ENCODE peak calls at places on chromosomes 12 and 14, in four cellular contexts. O is RWPE2, E is stomach, A is transverse colon. H is an unnamed sample.

GRCh38 chr12:3097186-3097804 is 20.1 kb downstream of the TSPAN9 start:
- DNase-seq in E (peak), O (no peak), A (peak), H (peak)

GRCh38 chr12:123720141-123720814 is 8.1 kb downstream of the ATP6V0A2 start:
- DNase-seq in O (no peak), A (no peak), E (no peak), H (no peak)

GRCh38 chr12:2794261-2794735 is 472 bp upstream of the FKBP4 start:
- DNase-seq in A (peak), E (no peak), O (no peak), H (peak)

GRCh38 chr14:21255385-21256101 is 13.7 kb downstream of the HNRNPC start:
- DNase-seq in O (no peak), A (no peak), E (no peak), H (no peak)

GRCh38 chr12:49098035-49098451 is 3.4 kb upstream of the DHH start:
- DNase-seq in O (no peak), E (peak), A (peak), H (peak)

GRCh38 chr12:47938093-47938492 is 25.3 kb upstream of the TMEM106C start:
- DNase-seq in A (no peak), E (no peak), O (no peak), H (no peak)

GRCh38 chr12:113472191-113473190 is 820 bp upstream of the LHX5 start:
- DNase-seq in O (no peak), A (no peak), E (no peak), H (no peak)

GRCh38 chr12:89927226-89927698 is 218.6 kb upstream of the ATP2B1 start:
- DNase-seq in A (no peak), O (no peak), E (no peak), H (no peak)

GRCh38 chr12:29024117-29024516 is 125.0 kb upstream of the FAR2 start:
- DNase-seq in O (no peak), A (no peak), E (no peak), H (no peak)

GRCh38 chr12:712172-712863 is 40.1 kb upstream of the WNK1 start:
- DNase-seq in E (no peak), O (no peak), A (no peak), H (no peak)

GRCh38 chr14:42947991-42948390 is 1341.3 kb downstream of the LRFN5 start:
- DNase-seq in A (no peak), O (no peak), E (no peak), H (no peak)

GRCh38 chr12:97132270-97132669 is 225.2 kb downstream of the NEDD1 start:
- DNase-seq in E (no peak), A (no peak), O (no peak), H (no peak)

GRCh38 chr12:95922231-95922630 is 20.2 kb downstream of the CCDC38 start:
- DNase-seq in E (no peak), O (no peak), A (no peak), H (no peak)

GRCh38 chr12:120659151-120659525 is 18.7 kb downstream of the CABP1 start:
- DNase-seq in E (no peak), O (no peak), A (no peak), H (no peak)

GRCh38 chr12:18750087-18750486 is 12.2 kb downstream of the CAPZA3 start:
- DNase-seq in E (no peak), O (no peak), A (no peak), H (peak)

GRCh38 chr12:115451785-115452736 is 768.1 kb upstream of the TBX3 start:
- DNase-seq in A (no peak), E (peak), O (no peak), H (peak)

GRCh38 chr12:102879144-102879763 is 37.8 kb downstream of the PAH start:
- DNase-seq in E (no peak), A (no peak), O (no peak), H (peak)

GRCh38 chr12:15701212-15701611 is 88.0 kb downstream of the EPS8 start:
- DNase-seq in E (no peak), O (no peak), A (no peak), H (no peak)

GRCh38 chr14:50020799-50021198 is 95.6 kb downstream of the VCPKMT start:
- DNase-seq in O (no peak), A (no peak), E (no peak), H (no peak)

GRCh38 chr12:11949738-11950403 is 120.9 kb upstream of the BCL2L14 start:
- DNase-seq in A (no peak), E (peak), O (no peak), H (peak)

GRCh38 chr12:11944321-11944720 is 126.4 kb upstream of the BCL2L14 start:
- DNase-seq in O (no peak), A (no peak), E (no peak), H (no peak)

GRCh38 chr12:11946161-11946560 is 124.6 kb upstream of the BCL2L14 start:
- DNase-seq in E (no peak), A (no peak), O (no peak), H (no peak)

GRCh38 chr12:11943919-11944318 is 126.8 kb upstream of the BCL2L14 start:
- DNase-seq in E (no peak), A (no peak), O (no peak), H (no peak)

GRCh38 chr12:11947218-11947617 is 123.5 kb upstream of the BCL2L14 start:
- DNase-seq in A (no peak), E (no peak), O (no peak), H (no peak)
- TF ChIP-seq CTCF in A (no peak), E (no peak), O (no peak), H (no peak)

GRCh38 chr14:52272375-52272774 is 4.9 kb downstream of the PTGDR start:
- DNase-seq in E (no peak), O (no peak), A (peak), H (peak)
- TF ChIP-seq CTCF in E (no peak), O (peak), A (peak), H (no peak)

GRCh38 chr14:55578511-55578910 is 1.5 kb upstream of the KTN1 start:
- DNase-seq in O (no peak), E (no peak), A (no peak), H (no peak)
- TF ChIP-seq CTCF in O (no peak), E (no peak), A (no peak), H (no peak)

DNA sequence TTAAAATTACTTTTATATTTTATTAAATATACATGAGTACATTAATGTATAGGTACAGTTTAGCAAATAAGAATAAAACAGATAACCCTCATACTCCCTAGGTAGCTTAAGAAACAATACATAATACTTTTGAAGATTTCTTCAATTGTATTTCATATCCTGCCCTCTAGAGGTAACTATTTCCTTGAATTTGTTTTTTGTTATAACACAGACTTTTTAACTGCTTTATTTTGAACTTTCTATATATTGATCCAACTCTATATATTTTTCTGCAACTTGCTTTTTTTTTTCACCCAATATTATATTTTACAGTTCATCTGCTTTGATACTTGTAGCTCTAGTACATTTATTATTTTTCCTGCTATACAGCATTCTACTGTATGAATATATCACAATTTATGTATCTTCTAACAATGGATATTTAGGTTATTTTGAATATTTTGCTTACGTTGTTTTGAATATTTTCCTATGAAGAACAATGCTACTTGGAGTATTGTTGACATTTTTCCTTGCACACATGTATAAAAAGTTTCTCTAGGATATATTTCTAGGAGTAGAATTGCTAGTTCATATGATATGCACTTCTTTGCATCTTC is 72.8 kb upstream of the ABCD2 start:
- DNase-seq in O (no peak), E (no peak), A (no peak), H (no peak)
- TF ChIP-seq CTCF in O (peak), E (no peak), A (no peak), H (no peak)

GRCh38 chr14:40413146-40413545 is 980.9 kb upstream of the FBXO33 start:
- DNase-seq in A (no peak), O (no peak), E (no peak), H (no peak)

GRCh38 chr14:40417777-40418401 is 985.7 kb upstream of the FBXO33 start:
- DNase-seq in O (no peak), E (peak), A (no peak), H (no peak)
- TF ChIP-seq CTCF in O (peak), E (peak), A (no peak), H (no peak)

GRCh38 chr14:102000902-102001301 is 36.5 kb downstream of the DYNC1H1 start:
- DNase-seq in A (no peak), O (no peak), E (no peak), H (no peak)

GRCh38 chr14:102007916-102008418 is 43.6 kb downstream of the DYNC1H1 start:
- DNase-seq in O (no peak), A (no peak), E (no peak), H (no peak)

GRCh38 chr14:102008891-102009290 is 44.5 kb downstream of the DYNC1H1 start:
- DNase-seq in O (no peak), E (no peak), A (no peak), H (no peak)

GRCh38 chr14:102005336-102005735 is 41.0 kb downstream of the DYNC1H1 start:
- DNase-seq in E (no peak), O (no peak), A (no peak), H (no peak)
- TF ChIP-seq CTCF in E (no peak), O (no peak), A (no peak), H (no peak)